ENCODE peak calls at places on chromosomes 16 and 17, in four cellular contexts. B is COR-L47, G is cardiac muscle cell, W is left kidney. E is an unnamed sample.

GRCh38 chr17:49928126-49928800 is 40.7 kb upstream of the DLX4 start:
- DNase-seq in B (no peak), G (peak), W (no peak), E (no peak)

GRCh38 chr17:64975318-64976087 is 56.2 kb upstream of the LRRC37A3 start:
- DNase-seq in B (peak), G (peak), W (peak), E (peak)

GRCh38 chr17:3502466-3502865 is 26.7 kb downstream of the ASPA start:
- DNase-seq in B (no peak), G (no peak), W (no peak), E (no peak)

GRCh38 chr16:17211797-17212196 is 259.0 kb downstream of the XYLT1 start:
- DNase-seq in B (no peak), G (no peak), W (no peak), E (no peak)

GRCh38 chr17:41917192-41917591 is 1.6 kb downstream of the ACLY start:
- DNase-seq in B (no peak), G (peak), W (no peak), E (no peak)

GRCh38 chr16:89097528-89097846 is 3.8 kb downstream of the ACSF3 start:
- DNase-seq in B (no peak), G (no peak), W (no peak), E (no peak)

GRCh38 chr17:79646721-79647455 is 36.0 kb upstream of the RBFOX3 start:
- DNase-seq in B (no peak), G (no peak), W (no peak), E (no peak)

GRCh38 chr16:63461248-63461841 is 1425.1 kb upstream of the CDH8 start:
- DNase-seq in B (peak), G (peak), W (peak), E (peak)

GRCh38 chr16:85819711-85820110 is 20.2 kb downstream of the COX4I1 start:
- DNase-seq in B (no peak), G (no peak), W (no peak), E (no peak)

GRCh38 chr17:45812102-45812501 is 28.0 kb downstream of the CRHR1 start:
- DNase-seq in B (no peak), G (peak), W (peak), E (no peak)

GRCh38 chr16:65781855-65782254 is 584.6 kb upstream of the CDH5 start:
- DNase-seq in B (no peak), G (no peak), W (no peak), E (no peak)

GRCh38 chr17:352421-353212 is at the start of gene RPH3AL:
- DNase-seq in B (no peak), G (peak), W (peak), E (no peak)

GRCh38 chr17:76485569-76485968 is 15.7 kb downstream of the RHBDF2 start:
- DNase-seq in B (no peak), G (peak), W (no peak), E (peak)